ENCODE peak calls at places on chromosome 16, in ten cellular contexts. N is activated B cell treated with CpG ODN at 0.5 μM for 24 hours, X is A549, Y is heart right ventricle, L is transverse colon, R is nephron progenitor cell, I is pancreas, D is GM23338, S is B cell, M is HFFc6. G is an unnamed sample.

GRCh38 chr16:8869212-8869987 is 594 bp upstream of the CARHSP1 start:
- DNase-seq in N (no peak), X (no peak), Y (no peak), L (no peak), R (peak), I (no peak), D (peak), S (no peak), M (no peak), G (no peak)

GRCh38 chr16:14013571-14014283 is 57.4 kb upstream of the MRTFB start:
- DNase-seq in N (no peak), X (peak), Y (no peak), L (no peak), R (peak), I (peak), D (peak), S (no peak), M (peak), G (no peak)

GRCh38 chr16:23640669-23640958 is 496 bp downstream of the PALB2 start:
- DNase-seq in N (no peak), X (no peak), Y (no peak), L (no peak), R (no peak), I (no peak), D (peak), S (no peak), M (no peak), G (no peak)

GRCh38 chr16:71674229-71674628 is 48.2 kb downstream of the MARVELD3 start:
- DNase-seq in N (no peak), X (no peak), Y (no peak), L (no peak), R (no peak), I (no peak), D (no peak), S (no peak), M (no peak), G (no peak)

GRCh38 chr16:54194008-54194731 is 92.4 kb downstream of the IRX3 start:
- DNase-seq in N (no peak), X (no peak), Y (peak), L (peak), R (peak), I (no peak), D (peak), S (no peak), M (no peak), G (no peak)

GRCh38 chr16:12869681-12870427 is 31.5 kb upstream of the SHISA9 start:
- DNase-seq in N (no peak), X (no peak), Y (no peak), L (no peak), R (no peak), I (no peak), D (no peak), S (no peak), M (no peak), G (no peak)

GRCh38 chr16:72645526-72645925 is 402.4 kb downstream of the ZFHX3 start:
- DNase-seq in N (no peak), X (no peak), Y (no peak), L (no peak), R (no peak), I (no peak), D (peak), S (no peak), M (no peak), G (no peak)

GRCh38 chr16:28181557-28181914 is 30.2 kb downstream of the XPO6 start:
- DNase-seq in N (no peak), X (peak), Y (no peak), L (no peak), R (no peak), I (peak), D (no peak), S (no peak), M (peak), G (no peak)

GRCh38 chr16:82603784-82604411 is 22.9 kb upstream of the CDH13 start:
- DNase-seq in N (no peak), X (peak), Y (peak), L (peak), R (peak), I (no peak), D (peak), S (no peak), M (peak), G (no peak)

GRCh38 chr16:53952215-53953208 is 248.6 kb downstream of the FTO start:
- DNase-seq in N (no peak), X (no peak), Y (no peak), L (no peak), R (no peak), I (no peak), D (no peak), S (no peak), M (no peak), G (peak)

GRCh38 chr16:79519448-79519847 is 81.1 kb downstream of the MAF start:
- DNase-seq in N (no peak), X (no peak), Y (peak), L (peak), R (no peak), I (no peak), D (no peak), S (no peak), M (no peak), G (no peak)

GRCh38 chr16:70644763-70645597 is 1.4 kb upstream of the IL34 start:
- DNase-seq in N (no peak), X (no peak), Y (no peak), L (no peak), R (no peak), I (no peak), D (peak), S (no peak), M (no peak), G (no peak)

GRCh38 chr16:23296994-23297393 is 5.1 kb upstream of the SCNN1B start:
- DNase-seq in N (no peak), X (peak), Y (no peak), L (peak), R (no peak), I (no peak), D (peak), S (no peak), M (no peak), G (peak)

GRCh38 chr16:3716831-3717234 is 491 bp downstream of the TRAP1 start:
- DNase-seq in N (no peak), X (peak), Y (no peak), L (peak), R (no peak), I (no peak), D (peak), S (no peak), M (no peak), G (peak)

GRCh38 chr16:76052725-76053124 is 224.5 kb upstream of the CNTNAP4 start:
- DNase-seq in N (no peak), X (no peak), Y (no peak), L (no peak), R (no peak), I (no peak), D (no peak), S (no peak), M (no peak), G (no peak)

GRCh38 chr16:23597003-23597756 is 1.1 kb upstream of the NDUFAB1 start:
- DNase-seq in N (peak), X (peak), Y (no peak), L (peak), R (peak), I (no peak), D (peak), S (peak), M (peak), G (peak)

GRCh38 chr16:66574081-66574480 is 5.2 kb upstream of the CMTM2 start:
- DNase-seq in N (no peak), X (no peak), Y (no peak), L (no peak), R (no peak), I (no peak), D (no peak), S (no peak), M (no peak), G (no peak)

GRCh38 chr16:24848065-24848464 is 2.3 kb downstream of the SLC5A11 start:
- DNase-seq in N (no peak), X (no peak), Y (no peak), L (no peak), R (no peak), I (no peak), D (no peak), S (no peak), M (peak), G (no peak)

GRCh38 chr16:51132484-51132883 is 18.6 kb downstream of the SALL1 start:
- DNase-seq in N (no peak), X (no peak), Y (no peak), L (no peak), R (no peak), I (no peak), D (no peak), S (no peak), M (no peak), G (no peak)

GRCh38 chr16:58443783-58444182 is 51.5 kb downstream of the GINS3 start:
- DNase-seq in N (no peak), X (no peak), Y (no peak), L (no peak), R (no peak), I (no peak), D (no peak), S (no peak), M (no peak), G (no peak)

GRCh38 chr16:77290451-77291110 is 91.4 kb downstream of the SYCE1L start:
- DNase-seq in N (no peak), X (peak), Y (no peak), L (no peak), R (no peak), I (no peak), D (peak), S (no peak), M (no peak), G (no peak)

GRCh38 chr16:69077251-69077650 is 28.2 kb upstream of the HAS3 start:
- DNase-seq in N (no peak), X (peak), Y (no peak), L (no peak), R (no peak), I (no peak), D (no peak), S (no peak), M (peak), G (no peak)

GRCh38 chr16:75433732-75434413 is 570 bp upstream of the CFDP1 start:
- DNase-seq in N (no peak), X (peak), Y (no peak), L (peak), R (no peak), I (peak), D (peak), S (no peak), M (peak), G (peak)

GRCh38 chr16:64417711-64418227 is 704.1 kb downstream of the CDH11 start:
- DNase-seq in N (no peak), X (no peak), Y (no peak), L (no peak), R (no peak), I (no peak), D (no peak), S (no peak), M (peak), G (no peak)

GRCh38 chr16:27512061-27512460 is 37.7 kb downstream of the GTF3C1 start:
- DNase-seq in N (no peak), X (no peak), Y (no peak), L (no peak), R (no peak), I (no peak), D (no peak), S (no peak), M (no peak), G (no peak)

GRCh38 chr16:65476556-65476955 is 354.7 kb upstream of the CDH11 start:
- DNase-seq in N (no peak), X (no peak), Y (no peak), L (no peak), R (no peak), I (no peak), D (no peak), S (no peak), M (no peak), G (no peak)

GRCh38 chr16:88482630-88483391 is 29.7 kb downstream of the ZFPM1 start:
- DNase-seq in N (no peak), X (no peak), Y (no peak), L (peak), R (peak), I (peak), D (no peak), S (no peak), M (no peak), G (no peak)
- TF ChIP-seq CTCF in N (no peak), X (no peak), Y (no peak), L (no peak), R (no peak), I (no peak), D (no peak), S (no peak), M (no peak), G (no peak)

GRCh38 chr16:88965826-88966480 is 11.1 kb downstream of the CBFA2T3 start:
- DNase-seq in N (no peak), X (no peak), Y (peak), L (no peak), R (no peak), I (no peak), D (no peak), S (no peak), M (no peak), G (no peak)

GRCh38 chr16:88966986-88967799 is 9.8 kb downstream of the CBFA2T3 start:
- DNase-seq in N (no peak), X (no peak), Y (peak), L (no peak), R (no peak), I (no peak), D (no peak), S (no peak), M (no peak), G (no peak)

GRCh38 chr16:88968589-88969280 is 8.3 kb downstream of the CBFA2T3 start:
- DNase-seq in N (no peak), X (no peak), Y (peak), L (no peak), R (no peak), I (no peak), D (no peak), S (no peak), M (no peak), G (no peak)

GRCh38 chr16:88969361-88969831 is 7.6 kb downstream of the CBFA2T3 start:
- DNase-seq in N (no peak), X (no peak), Y (peak), L (no peak), R (peak), I (no peak), D (no peak), S (no peak), M (no peak), G (no peak)

DNA sequence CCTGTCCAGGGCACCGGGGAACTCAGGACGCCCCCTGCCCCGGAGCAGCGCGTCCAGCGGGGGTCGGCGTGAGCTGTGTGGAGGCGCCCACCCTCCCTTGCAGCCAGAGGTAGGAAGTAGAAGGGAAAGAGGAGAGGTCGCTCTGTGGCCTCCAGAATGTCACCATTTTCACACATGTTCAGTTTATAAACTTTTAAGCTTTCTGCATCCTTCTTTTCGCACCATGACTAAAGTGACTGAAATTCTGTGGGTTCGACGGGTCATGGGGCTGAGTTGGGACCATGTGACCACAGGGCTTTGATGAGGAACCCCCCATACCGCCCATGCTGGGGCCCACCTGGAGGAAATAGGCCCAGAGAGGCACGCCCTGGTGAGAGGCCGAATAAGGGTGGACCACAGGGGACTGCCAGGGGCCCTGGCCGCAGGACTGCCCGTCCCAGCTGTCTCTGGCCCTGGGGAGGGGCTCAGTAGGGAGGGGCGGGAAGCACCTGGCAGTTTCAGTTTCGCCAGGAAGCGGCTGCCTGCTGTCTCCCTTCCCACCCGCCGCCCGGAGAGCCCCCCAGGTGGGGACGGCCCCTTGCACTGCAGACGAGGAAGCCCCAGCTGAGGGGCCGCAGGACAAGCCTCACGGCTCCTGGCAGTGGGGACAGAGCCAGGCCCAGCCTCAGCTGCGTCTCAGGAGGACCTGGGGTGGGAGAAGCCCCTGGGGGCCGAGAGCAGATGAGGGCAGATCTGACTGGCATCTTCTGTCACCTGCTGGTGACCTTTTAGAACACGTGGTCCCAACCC is 9.0 kb downstream of the CBFA2T3 start:
- DNase-seq in N (peak), X (no peak), Y (peak), L (peak), R (no peak), I (no peak), D (no peak), S (peak), M (no peak), G (peak)
- TF ChIP-seq CTCF in N (no peak), X (no peak), Y (no peak), L (no peak), R (no peak), I (no peak), D (no peak), S (no peak), M (no peak), G (no peak)

GRCh38 chr16:29811896-29812665 is at the start of gene PRRT2:
- DNase-seq in N (peak), X (no peak), Y (peak), L (peak), R (peak), I (peak), D (peak), S (peak), M (no peak), G (no peak)

GRCh38 chr16:29814592-29814991 is 1.4 kb upstream of the PAGR1 start:
- DNase-seq in N (no peak), X (no peak), Y (no peak), L (no peak), R (peak), I (no peak), D (peak), S (no peak), M (no peak), G (no peak)

GRCh38 chr16:29811170-29811895 is 660 bp upstream of the PRRT2 start:
- DNase-seq in N (peak), X (peak), Y (peak), L (peak), R (peak), I (peak), D (peak), S (peak), M (peak), G (peak)

GRCh38 chr16:29813644-29814562 is 1.9 kb downstream of the PRRT2 start:
- DNase-seq in N (no peak), X (no peak), Y (no peak), L (no peak), R (peak), I (no peak), D (no peak), S (no peak), M (no peak), G (no peak)

DNA sequence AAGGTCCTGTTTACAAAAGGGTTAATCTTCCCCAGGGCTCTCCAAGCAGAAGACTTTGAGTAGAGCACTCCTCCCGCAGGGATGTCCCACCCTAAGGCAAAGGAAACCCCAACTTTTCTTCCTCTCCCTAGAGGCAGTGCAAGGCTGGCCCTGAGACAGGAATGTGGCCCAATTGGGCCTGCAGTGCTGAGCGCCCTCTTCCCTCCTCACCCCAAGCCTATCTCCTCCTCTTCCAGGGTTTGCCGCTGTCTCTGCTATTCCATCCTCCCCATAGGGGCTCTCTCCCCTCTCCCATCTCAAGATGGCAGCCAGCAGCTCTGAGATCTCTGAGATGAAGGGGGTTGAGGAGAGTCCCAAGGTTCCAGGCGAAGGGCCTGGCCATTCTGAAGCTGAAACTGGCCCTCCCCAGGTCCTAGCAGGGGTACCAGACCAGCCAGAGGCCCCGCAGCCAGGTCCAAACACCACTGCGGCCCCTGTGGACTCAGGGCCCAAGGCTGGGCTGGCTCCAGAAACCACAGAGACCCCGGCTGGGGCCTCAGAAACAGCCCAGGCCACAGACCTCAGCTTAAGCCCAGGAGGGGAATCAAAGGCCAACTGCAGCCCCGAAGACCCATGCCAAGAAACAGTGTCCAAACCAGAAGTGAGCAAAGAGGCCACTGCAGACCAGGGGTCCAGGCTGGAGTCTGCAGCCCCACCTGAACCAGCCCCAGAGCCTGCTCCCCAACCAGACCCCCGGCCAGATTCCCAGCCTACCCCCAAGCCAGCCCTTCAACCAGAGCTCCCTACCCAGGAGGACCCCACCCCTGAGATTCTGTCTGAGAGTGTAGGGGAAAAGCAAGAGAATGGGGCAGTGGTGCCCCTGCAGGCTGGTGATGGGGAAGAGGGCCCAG is 1.0 kb downstream of the PRRT2 start:
- DNase-seq in N (no peak), X (no peak), Y (no peak), L (no peak), R (no peak), I (no peak), D (no peak), S (no peak), M (no peak), G (no peak)
- TF ChIP-seq CTCF in N (no peak), X (no peak), Y (no peak), L (no peak), R (no peak), I (no peak), D (no peak), S (no peak), M (no peak), G (no peak)

GRCh38 chr16:56824335-56824734 is 40.7 kb upstream of the SLC12A3 start:
- DNase-seq in N (no peak), X (peak), Y (no peak), L (peak), R (no peak), I (no peak), D (peak), S (no peak), M (no peak), G (no peak)
- TF ChIP-seq CTCF in N (no peak), X (no peak), Y (peak), L (no peak), R (no peak), I (no peak), D (peak), S (no peak), M (peak), G (no peak)